ENCODE peak calls at places on chromosomes 3 and 15, in seven cellular contexts. N, G, O, F, A, Y and J are unnamed samples.

GRCh38 chr3:106635271-106635670 is 742.0 kb upstream of the CCDC54 start:
- DNase-seq in F (no peak), Y (no peak), N (no peak), A (peak; percentile 69), O (no peak), G (no peak), J (no peak)

GRCh38 chr15:50108446-50108845 is 10.6 kb downstream of the ATP8B4 start:
- DNase-seq in F (no peak), G (no peak), N (no peak), A (no peak), O (no peak), Y (no peak), J (no peak)

GRCh38 chr3:32885283-32885935 is 66.0 kb upstream of the CCR4 start:
- DNase-seq in O (no peak), N (no peak), G (no peak), A (no peak), Y (no peak), F (no peak), J (no peak)

GRCh38 chr3:184590795-184591194 is 29.2 kb downstream of the EPHB3 start:
- DNase-seq in G (no peak), Y (peak; percentile 47), A (no peak), F (no peak), O (no peak), N (no peak), J (peak; percentile 55)

GRCh38 chr15:31309893-31310606 is 16.6 kb upstream of the KLF13 start:
- DNase-seq in F (no peak), Y (no peak), G (no peak), A (no peak), N (no peak), O (no peak), J (no peak)

GRCh38 chr3:110296885-110297284 is 774.7 kb upstream of the NECTIN3 start:
- DNase-seq in A (no peak), Y (no peak), F (no peak), O (no peak), G (no peak), N (no peak), J (no peak)

GRCh38 chr15:88518903-88519302 is 27.6 kb downstream of the DET1 start:
- DNase-seq in A (no peak), G (no peak), N (no peak), F (no peak), O (no peak), Y (no peak), J (no peak)

GRCh38 chr15:68354923-68355322 is 77.0 kb downstream of the ITGA11 start:
- DNase-seq in F (peak; percentile 80), O (no peak), A (peak; percentile 90), G (no peak), Y (no peak), N (no peak), J (no peak)

GRCh38 chr3:131794766-131795381 is 239.9 kb downstream of the CPNE4 start:
- DNase-seq in Y (peak; percentile 70), G (peak; percentile 1), N (no peak), F (peak; percentile 17), O (peak; percentile 66), A (peak; percentile 54), J (peak; percentile 57)

GRCh38 chr3:128076783-128077624 is 24.8 kb downstream of the SEC61A1 start:
- DNase-seq in F (no peak), A (no peak), Y (no peak), G (peak; percentile 30), O (no peak), N (peak; percentile 45), J (peak; percentile 33)

GRCh38 chr3:55486101-55486856 is 827 bp downstream of the WNT5A start:
- DNase-seq in A (peak; percentile 78), Y (no peak), N (peak; percentile 71), F (no peak), G (no peak), O (peak; percentile 45), J (no peak)

GRCh38 chr15:86611392-86612040 is 531.8 kb downstream of the AGBL1 start:
- DNase-seq in O (no peak), N (no peak), A (no peak), F (no peak), G (no peak), Y (no peak), J (no peak)

GRCh38 chr3:194998948-194999347 is 272.0 kb downstream of the XXYLT1 start:
- DNase-seq in F (no peak), Y (no peak), G (no peak), N (no peak), O (no peak), A (no peak), J (no peak)

GRCh38 chr15:67832031-67832551 is 6.8 kb downstream of the SKOR1 start:
- DNase-seq in F (no peak), O (no peak), Y (no peak), N (no peak), A (no peak), G (no peak), J (peak; percentile 36)

GRCh38 chr15:55861115-55861514 is 118.2 kb upstream of the PRTG start:
- DNase-seq in A (no peak), O (no peak), F (no peak), Y (no peak), G (no peak), N (no peak), J (no peak)

GRCh38 chr3:42755681-42756578 is 17.1 kb downstream of the CCDC13 start:
- DNase-seq in F (no peak), N (no peak), G (no peak), Y (no peak), O (no peak), A (peak; percentile 22), J (peak; percentile 23)

GRCh38 chr15:43762824-43763223 is 13.9 kb downstream of the ELL3 start:
- DNase-seq in G (no peak), O (no peak), N (no peak), F (no peak), A (peak; percentile 46), Y (no peak), J (no peak)

GRCh38 chr3:98022978-98023820 is 11.9 kb downstream of the GABRR3 start:
- DNase-seq in G (peak; percentile 70), A (peak; percentile 82), O (peak; percentile 74), Y (peak; percentile 84), F (peak; percentile 26), N (peak; percentile 91), J (peak; percentile 93)

GRCh38 chr3:193971268-193971751 is 164.6 kb upstream of the HES1 start:
- DNase-seq in G (no peak), A (peak; percentile 34), Y (no peak), O (no peak), F (no peak), N (no peak), J (no peak)

GRCh38 chr15:62899090-62899493 is 143.5 kb upstream of the TPM1 start:
- DNase-seq in N (peak; percentile 24), A (no peak), G (no peak), F (no peak), O (no peak), Y (no peak), J (no peak)

GRCh38 chr3:122030381-122031122 is 8.5 kb upstream of the ILDR1 start:
- DNase-seq in G (no peak), Y (no peak), N (no peak), F (no peak), O (no peak), A (peak; percentile 31), J (no peak)

GRCh38 chr3:11618897-11619296 is 24.8 kb downstream of the VGLL4 start:
- DNase-seq in O (no peak), Y (no peak), N (no peak), F (no peak), G (no peak), A (no peak), J (no peak)

GRCh38 chr15:91852741-91853500 is 587 bp upstream of the SLCO3A1 start:
- DNase-seq in O (no peak), F (no peak), A (peak; percentile 17), G (peak; percentile 62), N (peak; percentile 83), Y (peak; percentile 43), J (peak; percentile 79)

GRCh38 chr3:186481526-186481925 is 62.7 kb downstream of the CRYGS start:
- DNase-seq in G (no peak), O (no peak), N (no peak), A (no peak), Y (no peak), F (no peak), J (no peak)

GRCh38 chr15:71392821-71393220 is 277.6 kb downstream of the THSD4 start:
- DNase-seq in G (no peak), F (no peak), N (no peak), A (no peak), Y (no peak), O (no peak), J (no peak)

GRCh38 chr15:78712797-78713515 is 71.9 kb upstream of the CHRNB4 start:
- DNase-seq in O (no peak), A (no peak), Y (no peak), N (no peak), F (no peak), G (no peak), J (no peak)

GRCh38 chr15:70152070-70152480 is 54.4 kb upstream of the TLE3 start:
- DNase-seq in A (peak; percentile 29), G (no peak), N (no peak), O (no peak), F (peak; percentile 82), Y (no peak), J (peak; percentile 68)

GRCh38 chr3:110454066-110454465 is 617.5 kb upstream of the NECTIN3 start:
- DNase-seq in O (no peak), N (no peak), A (no peak), Y (no peak), F (no peak), G (no peak), J (no peak)

GRCh38 chr3:11583638-11584046 is 60.1 kb downstream of the VGLL4 start:
- DNase-seq in A (no peak), G (no peak), O (no peak), F (no peak), N (no peak), Y (no peak), J (no peak)

GRCh38 chr3:97265237-97266005 is 451.0 kb downstream of the EPHA6 start:
- DNase-seq in G (no peak), Y (no peak), A (no peak), O (no peak), F (no peak), N (no peak), J (no peak)

GRCh38 chr3:44235604-44236484 is 5.8 kb upstream of the TOPAZ1 start:
- DNase-seq in G (peak; percentile 47), A (peak; percentile 88), F (peak; percentile 54), N (peak; percentile 24), O (peak; percentile 12), Y (peak; percentile 30), J (peak; percentile 35)

GRCh38 chr15:91515188-91515754 is 338.2 kb upstream of the SLCO3A1 start:
- DNase-seq in Y (no peak), A (peak; percentile 72), G (no peak), F (peak; percentile 32), N (peak; percentile 36), O (no peak), J (no peak)

GRCh38 chr3:42660898-42661297 is 7.4 kb downstream of the ZBTB47 start:
- DNase-seq in N (no peak), O (no peak), G (no peak), Y (no peak), A (no peak), F (no peak), J (no peak)

GRCh38 chr15:34038404-34039179 is 412 bp downstream of the AVEN start:
- DNase-seq in A (peak; percentile 57), O (peak; percentile 37), G (peak; percentile 52), F (no peak), Y (peak; percentile 34), N (peak; percentile 84), J (peak; percentile 86)

GRCh38 chr3:74866357-74866876 is 252.0 kb upstream of the CNTN3 start:
- DNase-seq in G (no peak), F (no peak), N (no peak), O (no peak), Y (no peak), A (no peak), J (no peak)

GRCh38 chr3:151171145-151171544 is 31.9 kb downstream of the GPR171 start:
- DNase-seq in A (peak; percentile 24), F (no peak), G (no peak), N (no peak), O (no peak), Y (no peak), J (no peak)

GRCh38 chr3:126539558-126540250 is 15.7 kb downstream of the CHST13 start:
- DNase-seq in Y (no peak), F (no peak), O (no peak), N (no peak), G (no peak), A (no peak), J (no peak)

GRCh38 chr15:49094923-49095322 is 48.7 kb upstream of the SECISBP2L start:
- DNase-seq in G (no peak), N (no peak), F (no peak), O (no peak), A (no peak), Y (no peak), J (no peak)